ENCODE peak calls at places on chromosomes 4 and X, in four cellular contexts. Q is astrocyte of the cerebellum, H is HCT116, L is stomach. T is an unnamed sample.

GRCh38 chr4:182593413-182593812 is 323.8 kb downstream of the DCTD start:
- DNase-seq in Q (no peak), H (no peak), L (no peak), T (no peak)

GRCh38 chrX:4263005-4263404 is 549.6 kb upstream of the PRKX start:
- DNase-seq in Q (no peak), H (no peak), L (no peak), T (no peak)

GRCh38 chr4:10441512-10441911 is 15.7 kb downstream of the ZNF518B start:
- DNase-seq in Q (no peak), H (no peak), L (no peak), T (no peak)

GRCh38 chrX:112834016-112834855 is 6.4 kb downstream of the AMOT start:
- DNase-seq in Q (peak), H (no peak), L (no peak), T (no peak)

GRCh38 chrX:31508338-31508737 is 436.5 kb upstream of the FTHL17 start:
- DNase-seq in Q (peak), H (no peak), L (no peak), T (no peak)

GRCh38 chr4:87589531-87589930 is 18.8 kb upstream of the DSPP start:
- DNase-seq in Q (peak), H (no peak), L (no peak), T (peak)

GRCh38 chr4:37873383-37873782 is 17.5 kb upstream of the TBC1D1 start:
- DNase-seq in Q (peak), H (no peak), L (no peak), T (peak)

GRCh38 chrX:74925210-74926088 is at the start of gene NEXMIF:
- DNase-seq in Q (no peak), H (no peak), L (peak), T (no peak)

GRCh38 chrX:29478336-29479069 is 736.9 kb upstream of the MAGEB2 start:
- DNase-seq in Q (no peak), H (peak), L (peak), T (no peak)

GRCh38 chr4:144402176-144402575 is 243.8 kb upstream of the HHIP start:
- DNase-seq in Q (no peak), H (no peak), L (no peak), T (no peak)

GRCh38 chr4:186483656-186484055 is 71.7 kb downstream of the MTNR1A start:
- DNase-seq in Q (no peak), H (no peak), L (no peak), T (no peak)

GRCh38 chr4:80459918-80460473 is 124.5 kb downstream of the CFAP299 start:
- DNase-seq in Q (no peak), H (no peak), L (no peak), T (no peak)

GRCh38 chr4:113328514-113328913 is 279.1 kb downstream of the ANK2 start:
- DNase-seq in Q (no peak), H (no peak), L (no peak), T (no peak)

GRCh38 chrX:125205084-125205917 is 114.4 kb upstream of the TEX13C start:
- DNase-seq in Q (no peak), H (no peak), L (peak), T (peak)

GRCh38 chrX:68868316-68868715 is 39.5 kb downstream of the EFNB1 start:
- DNase-seq in Q (no peak), H (no peak), L (no peak), T (no peak)

GRCh38 chrX:40809210-40809609 is 73.9 kb upstream of the MED14 start:
- DNase-seq in Q (no peak), H (no peak), L (no peak), T (peak)

GRCh38 chr4:163755013-163755412 is 260.5 kb downstream of the TMA16 start:
- DNase-seq in Q (peak), H (no peak), L (no peak), T (peak)

GRCh38 chrX:93868289-93868985 is 194.4 kb downstream of the FAM133A start:
- DNase-seq in Q (no peak), H (no peak), L (no peak), T (no peak)
- H3K4me3 ChIP-seq in Q (no peak), H (no peak), L (no peak), T (no peak)

GRCh38 chr4:159370316-159370715 is 267.4 kb downstream of the RAPGEF2 start:
- DNase-seq in Q (no peak), H (no peak), L (no peak), T (no peak)

GRCh38 chr4:159368320-159368719 is 265.4 kb downstream of the RAPGEF2 start:
- DNase-seq in Q (no peak), H (no peak), L (no peak), T (no peak)

GRCh38 chr4:159367421-159368105 is 264.7 kb downstream of the RAPGEF2 start:
- DNase-seq in Q (no peak), H (no peak), L (no peak), T (no peak)

GRCh38 chr4:159369256-159369655 is 266.4 kb downstream of the RAPGEF2 start:
- DNase-seq in Q (no peak), H (no peak), L (no peak), T (no peak)

GRCh38 chr4:159366966-159367365 is 264.1 kb downstream of the RAPGEF2 start:
- DNase-seq in Q (no peak), H (no peak), L (no peak), T (no peak)
- H3K4me3 ChIP-seq in Q (no peak), H (no peak), L (no peak), T (no peak)

DNA sequence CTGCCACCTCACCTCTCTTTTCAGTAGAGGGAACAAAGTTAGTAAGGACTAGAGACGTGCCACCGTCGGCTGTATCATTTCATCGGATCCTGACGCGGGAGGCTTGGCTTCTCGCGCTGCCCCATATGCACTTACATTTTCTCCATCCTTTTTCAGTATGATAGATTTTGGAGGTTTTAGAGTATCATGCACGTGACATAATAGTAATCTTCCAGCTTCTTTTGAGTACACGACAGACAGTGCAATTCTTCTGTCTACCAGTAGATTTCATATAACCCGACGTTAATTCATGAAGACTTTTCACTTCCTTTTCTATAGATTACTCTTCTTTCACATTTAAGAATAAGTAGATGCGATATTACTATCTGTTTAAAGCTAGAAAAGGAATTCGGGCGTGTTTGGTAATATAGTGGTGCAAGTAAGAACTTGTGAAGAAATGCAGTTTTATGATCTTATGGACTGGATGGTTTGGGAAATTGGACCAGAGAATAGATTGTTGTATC is 995 bp downstream of the CDS1 start:
- DNase-seq in Q (no peak), H (no peak), L (no peak), T (no peak)
- H3K4me3 ChIP-seq in Q (peak), H (peak), L (peak), T (peak)

GRCh38 chrX:102712967-102713677 is 874 bp downstream of the GPRASP2 start:
- DNase-seq in Q (peak), H (no peak), L (peak), T (no peak)

GRCh38 chrX:102708900-102709299 is 3.3 kb upstream of the GPRASP2 start:
- DNase-seq in Q (no peak), H (no peak), L (no peak), T (no peak)

GRCh38 chrX:102711872-102712215 is 404 bp upstream of the GPRASP2 start:
- DNase-seq in Q (no peak), H (no peak), L (no peak), T (no peak)

GRCh38 chrX:102714994-102715393 is 2.7 kb downstream of the GPRASP2 start:
- DNase-seq in Q (no peak), H (no peak), L (no peak), T (no peak)

DNA sequence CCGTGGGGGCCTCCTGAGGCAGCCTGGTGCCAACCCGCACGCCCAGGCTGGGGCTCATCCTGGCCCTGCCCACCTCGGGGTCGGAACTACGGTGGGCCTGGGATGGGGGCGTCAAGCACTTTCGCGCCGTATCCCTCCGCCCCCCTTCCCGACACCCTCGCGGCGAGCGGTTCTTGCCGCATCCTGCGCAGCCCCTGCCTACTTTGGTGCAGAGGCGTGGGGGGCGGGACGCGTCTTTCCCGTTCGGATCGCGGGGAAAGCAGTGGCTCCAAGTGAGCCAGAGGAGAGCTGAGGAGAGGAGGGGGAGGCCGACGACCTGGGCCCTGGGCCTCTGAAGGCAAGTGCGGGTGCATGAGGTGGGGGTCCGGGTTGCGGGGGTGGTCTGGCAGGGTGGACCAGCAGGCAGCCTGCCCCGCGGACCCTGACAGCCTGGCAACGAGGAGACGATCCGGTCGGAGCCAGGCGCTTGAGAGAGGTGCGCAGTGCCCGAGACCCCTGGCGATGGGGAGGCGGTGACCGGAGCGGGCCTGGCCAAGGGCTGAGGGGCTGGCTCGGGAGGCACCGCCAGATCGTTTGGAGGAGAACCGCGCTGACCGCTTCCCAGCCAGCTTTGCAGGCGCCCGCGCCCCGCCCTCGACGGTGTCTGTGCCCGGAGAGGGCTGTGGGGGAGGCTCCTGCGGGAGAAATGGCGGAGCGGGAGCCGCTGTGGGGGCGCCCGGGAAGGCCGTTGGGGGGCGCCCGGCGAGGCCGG is at the start of gene GPRASP2:
- DNase-seq in Q (no peak), H (no peak), L (peak), T (no peak)
- H3K4me3 ChIP-seq in Q (peak), H (peak), L (peak), T (peak)

DNA sequence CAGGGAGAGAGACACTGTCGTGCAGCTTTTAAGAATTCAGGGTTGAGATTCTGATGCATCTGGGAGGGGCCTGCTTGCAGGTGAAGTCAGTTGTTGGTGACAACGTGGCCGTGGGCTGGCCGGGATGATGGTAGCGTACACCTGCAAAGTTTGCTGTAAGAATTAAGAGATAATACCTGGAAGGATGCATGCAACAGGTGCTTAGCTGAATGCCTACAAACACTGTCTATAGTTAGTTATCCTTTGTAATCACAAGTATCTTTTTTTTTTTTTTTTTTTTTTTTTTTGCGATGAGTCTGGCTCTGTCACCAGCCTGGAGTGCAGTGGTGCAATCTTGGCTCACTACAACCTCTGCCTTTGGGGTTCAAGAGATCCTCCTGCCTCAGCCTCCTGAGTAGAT is 259.6 kb downstream of the ASMT start:
- DNase-seq in Q (no peak), H (no peak), L (no peak), T (no peak)
- H3K4me3 ChIP-seq in Q (no peak), H (no peak), L (no peak), T (no peak)

GRCh38 chr4:16224264-16224663 is 2.0 kb downstream of the TAPT1 start:
- DNase-seq in Q (no peak), H (no peak), L (no peak), T (no peak)
- H3K4me3 ChIP-seq in Q (no peak), H (no peak), L (peak), T (no peak)

DNA sequence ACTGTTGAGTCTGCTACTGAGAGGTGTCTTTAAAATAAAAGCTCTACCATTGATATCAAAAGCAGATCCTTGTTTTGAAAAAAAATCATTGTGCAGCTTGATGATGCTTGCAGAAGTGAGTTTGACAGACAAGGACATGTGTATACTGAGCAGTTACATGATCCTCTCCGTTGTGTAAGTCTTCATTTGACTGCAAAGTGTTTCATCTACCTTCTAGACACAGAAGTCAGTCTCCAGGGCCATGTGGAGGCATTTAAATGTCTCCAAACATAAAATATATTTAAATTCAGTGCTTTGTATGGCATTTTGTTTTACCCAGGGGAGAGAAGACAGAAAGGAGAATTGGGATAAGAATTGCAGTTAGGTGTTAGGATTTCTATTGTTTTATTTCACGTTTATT is 107.8 kb upstream of the MYOZ2 start:
- DNase-seq in Q (no peak), H (no peak), L (no peak), T (no peak)
- H3K4me3 ChIP-seq in Q (no peak), H (no peak), L (peak), T (peak)

DNA sequence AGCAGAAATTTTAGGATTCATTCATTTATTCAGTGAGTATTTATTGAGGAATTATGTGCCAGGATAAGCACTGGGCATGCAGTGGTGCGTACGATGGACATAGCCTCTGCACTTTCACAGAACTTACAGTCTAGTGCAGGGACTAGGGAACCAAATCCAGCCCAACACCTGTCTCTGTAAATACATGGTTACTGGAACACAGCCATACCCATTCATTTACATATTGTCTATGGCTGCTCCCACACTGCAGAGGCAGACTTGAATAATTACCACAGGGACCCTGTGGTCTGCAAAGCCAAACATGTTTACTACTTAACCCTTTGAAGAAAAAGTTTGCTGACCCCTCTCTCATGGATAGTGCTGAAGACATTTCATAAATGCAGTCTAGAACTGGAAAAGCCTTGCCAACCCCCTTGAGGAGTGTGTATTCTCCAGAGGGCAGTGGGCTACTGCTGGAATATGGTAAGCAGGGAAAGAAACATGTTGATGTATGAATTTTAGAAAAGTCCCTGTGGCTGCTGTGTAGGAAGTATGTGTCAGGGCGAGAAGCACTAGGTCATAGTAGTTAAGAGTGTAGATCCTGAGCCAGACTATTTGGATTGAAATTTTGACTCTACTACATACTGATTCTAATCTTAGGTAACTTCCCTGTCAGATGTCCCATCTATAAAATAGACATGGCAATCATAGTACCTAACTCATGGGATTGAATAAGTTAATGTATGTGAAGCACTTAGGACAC is 75.5 kb downstream of the GALNT7 start:
- DNase-seq in Q (no peak), H (no peak), L (no peak), T (no peak)
- H3K4me3 ChIP-seq in Q (no peak), H (no peak), L (no peak), T (no peak)

T was measured in skeletal muscle cell.